ENCODE peak calls at places on chromosomes 13 and 19, in five cellular contexts. O, U, H, I and C are unnamed samples.

GRCh38 chr19:7550987-7551761 is 15.7 kb downstream of the PNPLA6 start:
- DNase-seq in U (no peak), O (no peak), I (peak), H (peak), C (no peak)

GRCh38 chr13:48155850-48156249 is 60.9 kb upstream of the MED4 start:
- DNase-seq in I (peak), U (no peak), H (peak), O (peak), C (no peak)

GRCh38 chr13:102642475-102642874 is 45.7 kb downstream of the TPP2 start:
- DNase-seq in H (no peak), I (no peak), U (no peak), O (no peak), C (no peak)

GRCh38 chr13:48741377-48741776 is 87.6 kb downstream of the CYSLTR2 start:
- DNase-seq in U (no peak), O (no peak), I (peak), H (no peak), C (no peak)

GRCh38 chr13:26021516-26021915 is 30.3 kb downstream of the SHISA2 start:
- DNase-seq in U (no peak), O (no peak), I (no peak), H (no peak), C (no peak)

GRCh38 chr13:97223711-97224461 is 1.8 kb downstream of the MBNL2 start:
- DNase-seq in H (peak), U (peak), O (peak), I (peak), C (peak)

GRCh38 chr19:6048808-6049405 is 61.4 kb downstream of the RFX2 start:
- DNase-seq in O (peak), I (peak), H (peak), U (no peak), C (no peak)

GRCh38 chr19:30968210-30968609 is 381.0 kb downstream of the TSHZ3 start:
- DNase-seq in I (no peak), H (no peak), O (no peak), U (no peak), C (no peak)

GRCh38 chr13:39766464-39767167 is 111.2 kb downstream of the COG6 start:
- DNase-seq in H (no peak), I (no peak), O (no peak), U (no peak), C (no peak)

GRCh38 chr13:23020246-23020843 is 160.4 kb upstream of the SGCG start:
- DNase-seq in U (no peak), I (peak), H (peak), O (peak), C (peak)

GRCh38 chr13:111577429-111577828 is 257.0 kb downstream of the TEX29 start:
- DNase-seq in U (no peak), O (no peak), I (no peak), H (no peak), C (no peak)

GRCh38 chr13:102729560-102730275 is 34.9 kb upstream of the METTL21C start:
- DNase-seq in H (peak), U (no peak), I (peak), O (peak), C (no peak)

GRCh38 chr13:95254341-95254740 is 46.9 kb downstream of the ABCC4 start:
- DNase-seq in H (no peak), I (no peak), U (no peak), O (no peak), C (no peak)

GRCh38 chr13:111974065-111974640 is 92.8 kb upstream of the SOX1 start:
- DNase-seq in I (no peak), O (no peak), H (no peak), U (no peak), C (no peak)

GRCh38 chr13:112953591-112954487 is 15.2 kb upstream of the MCF2L start:
- DNase-seq in U (no peak), O (no peak), H (no peak), I (no peak), C (no peak)

GRCh38 chr13:35548790-35549189 is 72.3 kb upstream of the MAB21L1 start:
- DNase-seq in U (no peak), I (no peak), O (no peak), H (no peak), C (no peak)

GRCh38 chr13:51942189-51942588 is 69.1 kb downstream of the ATP7B start:
- DNase-seq in H (no peak), O (no peak), U (no peak), I (no peak), C (no peak)

GRCh38 chr13:40306817-40307216 is 359.6 kb downstream of the FOXO1 start:
- DNase-seq in O (no peak), H (no peak), I (no peak), U (no peak), C (no peak)

DNA sequence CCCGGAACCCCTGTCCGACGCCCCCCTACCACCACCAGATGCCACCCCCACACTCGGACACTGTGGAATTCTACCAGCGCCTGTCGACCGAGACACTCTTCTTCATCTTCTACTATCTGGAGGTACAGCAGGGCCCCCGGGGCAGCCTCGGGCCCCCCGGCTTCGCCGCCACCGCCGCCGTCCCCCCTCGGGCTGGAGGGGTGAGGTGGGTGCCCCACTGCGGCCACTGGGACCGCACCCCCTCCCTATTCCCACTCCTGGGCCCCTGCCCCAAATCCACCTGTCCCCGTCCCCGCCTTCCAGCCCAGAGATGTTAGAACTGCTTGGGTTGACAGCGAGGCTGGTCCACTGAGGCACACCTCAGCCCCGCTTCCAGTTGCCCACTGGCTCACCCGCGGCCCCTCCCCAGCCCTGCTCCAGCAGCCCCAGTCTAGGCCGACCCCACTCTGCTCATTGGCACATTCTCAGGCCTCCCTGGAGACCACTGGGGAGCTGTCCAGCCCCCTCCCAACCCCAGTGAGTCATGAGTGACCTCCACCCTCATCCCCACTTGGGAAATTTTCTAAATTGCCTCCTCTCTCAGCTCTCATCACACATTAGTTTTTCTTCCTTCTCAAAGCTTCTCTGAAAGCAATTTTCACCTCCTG is 6.5 kb downstream of the LENG1 start:
- DNase-seq in I (no peak), H (no peak), O (no peak), U (no peak), C (no peak)
- H3K27ac ChIP-seq in I (no peak), H (no peak), O (no peak), U (no peak), C (no peak)

GRCh38 chr13:20713014-20713376 is 9.5 kb downstream of the IL17D start:
- DNase-seq in U (no peak), I (no peak), H (no peak), O (no peak), C (no peak)
- H3K27ac ChIP-seq in U (no peak), I (no peak), H (no peak), O (peak), C (peak)

GRCh38 chr19:41860419-41861097 is 503 bp downstream of the RPS19 start:
- DNase-seq in O (no peak), H (no peak), I (peak), U (no peak), C (no peak)

GRCh38 chr19:41862445-41862986 is 2.5 kb downstream of the RPS19 start:
- DNase-seq in I (no peak), O (no peak), H (no peak), U (no peak), C (no peak)

GRCh38 chr19:41859618-41860418 is at the start of gene RPS19:
- DNase-seq in H (peak), U (peak), I (peak), O (peak), C (peak)

GRCh38 chr19:41861846-41862245 is 1.8 kb downstream of the RPS19 start:
- DNase-seq in O (no peak), H (no peak), U (no peak), I (no peak), C (no peak)

GRCh38 chr19:41861098-41861768 is 1.2 kb downstream of the RPS19 start:
- DNase-seq in O (no peak), U (no peak), I (no peak), H (no peak), C (no peak)
- H3K27ac ChIP-seq in O (peak), U (peak), I (peak), H (peak), C (no peak)

GRCh38 chr19:1882786-1883692 is 2.3 kb downstream of the ABHD17A start:
- DNase-seq in H (no peak), I (no peak), U (no peak), O (no peak), C (no peak)
- H3K27ac ChIP-seq in H (peak), I (no peak), U (no peak), O (no peak), C (peak)